ENCODE peak calls at places on chromosomes 16 and 17, in five cellular contexts. X is Peyer's patch, C is suprapubic skin, N is cardiac fibroblast, F is IMR-90. A is an unnamed sample.

GRCh38 chr17:7846765-7847661 is 7.9 kb upstream of the TMEM88 start:
- DNase-seq in X (peak; percentile 49), C (no peak), N (no peak), F (no peak), A (peak; percentile 13)

GRCh38 chr17:8391711-8392110 is 5.9 kb downstream of the RNF222 start:
- DNase-seq in X (no peak), C (no peak), N (peak; percentile 29), F (peak; percentile 11), A (peak; percentile 69)

GRCh38 chr16:84876873-84877606 is 57.3 kb downstream of the CRISPLD2 start:
- DNase-seq in X (no peak), C (no peak), N (no peak), F (no peak), A (no peak)

GRCh38 chr16:75113046-75113491 is 3.5 kb downstream of the LDHD start:
- DNase-seq in X (no peak), C (no peak), N (no peak), F (no peak), A (no peak)

GRCh38 chr16:64445649-64446048 is 676.2 kb downstream of the CDH11 start:
- DNase-seq in X (no peak), C (no peak), N (no peak), F (peak; percentile 11), A (no peak)

GRCh38 chr16:20853981-20854620 is 46.1 kb downstream of the DCUN1D3 start:
- DNase-seq in X (no peak), C (no peak), N (no peak), F (no peak), A (no peak)

GRCh38 chr16:48049832-48050231 is 106.0 kb downstream of the ABCC12 start:
- DNase-seq in X (no peak), C (no peak), N (no peak), F (no peak), A (peak; percentile 5)

GRCh38 chr16:78563905-78564304 is 464.5 kb downstream of the WWOX start:
- DNase-seq in X (no peak), C (no peak), N (no peak), F (no peak), A (no peak)

GRCh38 chr17:37608369-37609169 is 649 bp downstream of the SYNRG start:
- DNase-seq in X (no peak), C (no peak), N (peak; percentile 45), F (peak; percentile 48), A (no peak)

GRCh38 chr17:75602644-75603043 is 15.0 kb downstream of the MYO15B start:
- DNase-seq in X (no peak), C (no peak), N (no peak), F (no peak), A (no peak)

GRCh38 chr17:13182854-13183253 is 165.0 kb upstream of the ELAC2 start:
- DNase-seq in X (no peak), C (no peak), N (no peak), F (no peak), A (no peak)

GRCh38 chr16:11264155-11264832 is 4.8 kb downstream of the TNP2 start:
- DNase-seq in X (no peak), C (no peak), N (no peak), F (no peak), A (no peak)

GRCh38 chr17:57858838-57859237 is 9.0 kb upstream of the MRPS23 start:
- DNase-seq in X (no peak), C (no peak), N (no peak), F (no peak), A (no peak)

GRCh38 chr17:15651001-15651582 is 31.6 kb upstream of the FBXW10B start:
- DNase-seq in X (peak; percentile 48), C (no peak), N (no peak), F (no peak), A (no peak)

GRCh38 chr17:19000531-19001011 is 4.0 kb downstream of the FAM83G start:
- DNase-seq in X (peak; percentile 89), C (no peak), N (peak; percentile 62), F (peak; percentile 59), A (no peak)

GRCh38 chr17:61490540-61490975 is 38.3 kb downstream of the TBX4 start:
- DNase-seq in X (peak; percentile 64), C (no peak), N (peak; percentile 48), F (peak; percentile 90), A (no peak)

DNA sequence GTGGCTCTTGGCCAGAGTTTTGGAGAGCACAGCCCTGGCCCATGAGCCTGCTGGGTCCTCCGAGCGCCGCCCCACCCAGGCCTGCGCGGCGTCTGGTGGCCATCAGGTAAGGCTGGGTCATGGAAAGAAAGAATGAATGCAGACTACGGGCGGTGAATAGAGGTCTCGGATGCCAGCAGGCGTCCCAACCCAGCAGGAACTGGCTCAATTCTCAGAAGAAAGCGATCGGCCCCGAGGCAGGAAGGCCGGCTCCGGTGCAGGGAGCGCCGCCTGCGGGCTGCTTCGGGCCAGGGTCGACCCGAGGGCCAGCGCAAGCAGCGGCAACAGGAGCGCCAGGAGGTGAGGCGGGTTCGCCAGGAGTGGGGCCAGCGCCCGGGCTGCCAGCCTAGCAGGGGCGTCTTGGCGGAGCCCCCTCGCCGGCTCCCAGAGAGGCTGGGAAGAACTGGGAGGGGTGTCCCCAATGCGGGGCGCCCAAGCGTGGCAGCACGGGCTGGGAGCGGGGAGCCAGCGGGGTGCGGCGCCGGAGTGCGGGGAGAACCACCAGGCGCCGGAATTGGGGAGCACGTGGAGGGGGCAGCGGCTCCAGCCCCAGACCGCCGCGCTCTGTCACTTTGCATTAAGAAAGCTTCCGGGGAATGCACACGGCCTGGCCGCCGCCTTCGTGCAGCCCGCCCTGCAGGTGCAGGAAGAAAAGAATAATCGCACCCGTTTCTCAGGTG is 7.1 kb upstream of the TMC5 start:
- DNase-seq in X (peak; percentile 75), C (no peak), N (no peak), F (no peak), A (no peak)
- H3K4me3 ChIP-seq in X (peak overlapping the region; percentile 31), C (peak overlapping the region; percentile 46), N (no peak overlapping the region), F (no peak overlapping the region), A (no peak overlapping the region)

GRCh38 chr17:83122834-83123233 is 43.4 kb downstream of the METRNL start:
- DNase-seq in X (peak; percentile 42), C (peak; percentile 85), N (no peak), F (no peak), A (peak; percentile 56)

GRCh38 chr17:83121921-83122820 is 42.8 kb downstream of the METRNL start:
- DNase-seq in X (peak; percentile 41), C (peak; percentile 68), N (no peak), F (no peak), A (no peak)

GRCh38 chr17:83117594-83117993 is 38.2 kb downstream of the METRNL start:
- DNase-seq in X (no peak), C (no peak), N (no peak), F (no peak), A (no peak)

GRCh38 chr17:83118071-83118841 is 38.8 kb downstream of the METRNL start:
- DNase-seq in X (no peak), C (no peak), N (no peak), F (no peak), A (no peak)

DNA sequence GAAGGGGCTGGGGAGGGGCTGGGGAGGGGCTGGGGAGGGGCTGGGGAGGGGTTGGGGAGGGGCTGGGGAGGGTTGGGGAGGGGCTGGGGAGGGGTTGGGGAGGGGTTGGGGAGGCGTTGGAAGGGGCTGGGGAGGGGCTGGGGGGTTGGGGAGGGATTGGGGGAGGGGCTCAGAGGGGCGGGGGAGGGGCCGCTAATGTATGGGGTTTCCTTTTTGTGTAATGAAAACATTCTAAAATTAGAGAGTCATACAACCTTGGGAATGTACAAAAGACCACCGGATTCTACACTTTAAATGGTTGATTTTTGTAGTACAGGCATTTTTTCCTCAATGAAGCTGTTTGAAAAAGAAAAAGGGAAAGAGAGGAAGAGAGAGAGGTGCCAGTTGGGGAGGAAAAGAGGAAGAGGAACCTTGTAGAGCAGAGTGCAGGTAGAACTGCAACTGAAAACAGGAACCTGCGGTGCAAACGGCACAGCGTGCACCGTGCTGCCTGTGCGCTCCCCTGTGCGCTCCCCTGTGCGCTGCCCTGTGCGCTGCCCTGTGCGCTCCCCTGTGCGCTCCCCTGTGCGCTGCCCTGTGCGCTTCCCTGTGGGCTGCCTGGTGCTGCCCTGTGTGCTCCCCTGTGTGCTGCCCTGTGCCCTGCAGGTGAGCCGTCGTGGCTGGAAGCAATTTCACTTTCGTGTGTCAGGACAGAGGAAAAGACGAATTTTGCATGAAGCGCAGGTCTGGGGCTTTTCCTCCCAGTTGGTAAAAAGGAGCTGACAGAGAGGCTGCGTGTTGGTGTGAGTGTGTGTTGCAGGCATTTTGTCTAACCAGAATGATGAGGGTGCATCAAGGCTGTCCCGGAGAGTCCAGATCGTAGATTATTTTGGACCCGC is 40.8 kb downstream of the METRNL start:
- DNase-seq in X (peak; percentile 88), C (no peak), N (no peak), F (no peak), A (no peak)
- TF ChIP-seq CTCF in X (no peak), C (no peak), N (no peak), F (no peak), A (no peak)

DNA sequence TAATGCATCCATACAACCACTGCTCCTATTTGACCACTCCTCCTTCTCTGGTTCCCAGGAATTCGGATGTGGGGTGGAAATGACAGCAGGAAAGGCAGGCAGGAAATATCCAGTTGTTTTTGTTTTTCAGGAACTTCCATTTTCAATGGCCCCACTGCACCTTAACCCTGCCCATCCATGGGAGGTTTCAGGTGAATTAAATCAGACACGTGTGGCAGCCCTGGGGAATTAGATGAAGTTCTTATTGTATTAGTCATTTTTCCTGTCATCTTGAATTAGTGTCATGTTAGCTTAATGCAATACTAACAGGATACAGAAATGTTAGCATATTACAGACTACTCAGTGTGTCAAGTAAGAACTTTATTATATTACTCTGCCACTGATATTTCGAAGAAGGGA is 146.4 kb downstream of the CHD9NB start:
- DNase-seq in X (no peak), C (no peak), N (no peak), F (no peak), A (no peak)
- H3K4me3 ChIP-seq in X (no peak overlapping the region), C (no peak overlapping the region), N (no peak overlapping the region), F (no peak overlapping the region), A (no peak overlapping the region)

GRCh38 chr17:45977976-45978626 is 20.9 kb upstream of the STH start:
- DNase-seq in X (no peak), C (no peak), N (no peak), F (no peak), A (no peak)
- TF ChIP-seq CTCF in X (no peak), C (no peak), N (no peak), F (no peak), A (no peak)

GRCh38 chr16:81920498-81920897 is 90.8 kb downstream of the SDR42E1 start:
- DNase-seq in X (no peak), C (no peak), N (no peak), F (no peak), A (no peak)

GRCh38 chr16:81917375-81917774 is 93.9 kb downstream of the SDR42E1 start:
- DNase-seq in X (no peak), C (no peak), N (no peak), F (no peak), A (no peak)

GRCh38 chr16:81921873-81922584 is 89.2 kb downstream of the SDR42E1 start:
- DNase-seq in X (peak; percentile 9), C (no peak), N (no peak), F (no peak), A (peak; percentile 66)

GRCh38 chr16:81921415-81921814 is 89.9 kb downstream of the SDR42E1 start:
- DNase-seq in X (peak; percentile 39), C (no peak), N (no peak), F (peak; percentile 36), A (no peak)

DNA sequence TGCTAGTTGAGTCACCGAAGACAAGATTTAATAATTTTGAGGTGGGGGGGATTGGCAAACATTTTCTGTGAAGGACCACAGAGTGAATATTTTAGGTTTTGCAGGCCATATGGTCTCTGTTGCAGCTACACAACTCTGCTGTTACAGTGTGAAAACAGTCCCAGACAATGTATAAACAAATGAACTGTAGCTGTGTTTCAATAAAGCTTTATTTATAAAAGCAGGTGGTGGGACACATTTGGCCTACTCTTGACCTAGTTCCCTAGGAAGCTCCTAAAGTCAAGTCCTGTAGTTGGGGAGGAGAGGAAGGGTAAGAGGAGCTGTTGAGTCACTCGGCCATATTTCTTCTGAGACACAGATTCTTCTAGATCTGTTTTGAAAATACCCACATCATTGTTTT is 92.3 kb downstream of the SDR42E1 start:
- DNase-seq in X (no peak), C (no peak), N (no peak), F (no peak), A (no peak)
- H3K4me3 ChIP-seq in X (no peak overlapping the region), C (no peak overlapping the region), N (no peak overlapping the region), F (no peak overlapping the region), A (no peak overlapping the region)

A was measured in lower leg skin.